ENCODE peak calls at places on chromosomes 7 and 10, in four cellular contexts. One of them, this sample, is unnamed.

GRCh38 chr7:89771003-89771636 is 383.1 kb upstream of the STEAP1 start:
- DNase-seq in heart right ventricle: no peak
- DNase-seq in thyroid gland: no peak
- DNase-seq in heart left ventricle: no peak
- DNase-seq in this sample: no peak

GRCh38 chr7:56097700-56098099 is 4.9 kb upstream of the PHKG1 start:
- DNase-seq in heart right ventricle: peak; percentile 29
- DNase-seq in thyroid gland: peak; percentile 56
- DNase-seq in heart left ventricle: peak; percentile 66
- DNase-seq in this sample: no peak

GRCh38 chr10:68208424-68209042 is 23.4 kb downstream of the ATOH7 start:
- DNase-seq in heart right ventricle: peak; percentile 10
- DNase-seq in thyroid gland: peak; percentile 23
- DNase-seq in heart left ventricle: no peak
- DNase-seq in this sample: peak; percentile 71

GRCh38 chr10:118342638-118343020 is 505 bp upstream of the FAM204A start:
- DNase-seq in heart right ventricle: no peak
- DNase-seq in thyroid gland: peak; percentile 2
- DNase-seq in heart left ventricle: no peak
- DNase-seq in this sample: no peak

GRCh38 chr10:12400266-12400931 is 51.1 kb downstream of the CAMK1D start:
- DNase-seq in heart right ventricle: no peak
- DNase-seq in thyroid gland: peak; percentile 55
- DNase-seq in heart left ventricle: no peak
- DNase-seq in this sample: no peak

GRCh38 chr7:21771261-21771660 is 174.4 kb downstream of the CDCA7L start:
- DNase-seq in heart right ventricle: no peak
- DNase-seq in thyroid gland: no peak
- DNase-seq in heart left ventricle: no peak
- DNase-seq in this sample: no peak

GRCh38 chr10:112999102-112999501 is 49.1 kb downstream of the TCF7L2 start:
- DNase-seq in heart right ventricle: no peak
- DNase-seq in thyroid gland: no peak
- DNase-seq in heart left ventricle: no peak
- DNase-seq in this sample: no peak

GRCh38 chr7:128281605-128282380 is 40.7 kb downstream of the LEP start:
- DNase-seq in heart right ventricle: no peak
- DNase-seq in thyroid gland: no peak
- DNase-seq in heart left ventricle: no peak
- DNase-seq in this sample: no peak

GRCh38 chr10:120039826-120040225 is 147.3 kb downstream of the SEC23IP start:
- DNase-seq in heart right ventricle: no peak
- DNase-seq in thyroid gland: no peak
- DNase-seq in heart left ventricle: no peak
- DNase-seq in this sample: no peak

GRCh38 chr7:29146082-29146706 is at the start of gene CPVL:
- DNase-seq in heart right ventricle: peak; percentile 69
- DNase-seq in thyroid gland: peak; percentile 88
- DNase-seq in heart left ventricle: peak; percentile 88
- DNase-seq in this sample: peak; percentile 53

GRCh38 chr10:121823993-121824463 is 103.8 kb downstream of the ATE1 start:
- DNase-seq in heart right ventricle: no peak
- DNase-seq in thyroid gland: no peak
- DNase-seq in heart left ventricle: no peak
- DNase-seq in this sample: no peak

GRCh38 chr10:22637491-22637890 is 76.9 kb downstream of the PIP4K2A start:
- DNase-seq in heart right ventricle: no peak
- DNase-seq in thyroid gland: no peak
- DNase-seq in heart left ventricle: no peak
- DNase-seq in this sample: no peak

GRCh38 chr7:31938650-31939049 is 131.6 kb downstream of the PDE1C start:
- DNase-seq in heart right ventricle: no peak
- DNase-seq in thyroid gland: no peak
- DNase-seq in heart left ventricle: no peak
- DNase-seq in this sample: no peak

GRCh38 chr10:132885451-132886210 is 56.7 kb downstream of the CFAP46 start:
- DNase-seq in heart right ventricle: no peak
- DNase-seq in thyroid gland: no peak
- DNase-seq in heart left ventricle: no peak
- DNase-seq in this sample: peak; percentile 6

GRCh38 chr7:138388673-138389491 is 71.2 kb upstream of the TRIM24 start:
- DNase-seq in heart right ventricle: no peak
- DNase-seq in thyroid gland: no peak
- DNase-seq in heart left ventricle: no peak
- DNase-seq in this sample: no peak

GRCh38 chr10:55742487-55742886 is 618.6 kb downstream of the ZWINT start:
- DNase-seq in heart right ventricle: no peak
- DNase-seq in thyroid gland: no peak
- DNase-seq in heart left ventricle: no peak
- DNase-seq in this sample: no peak

GRCh38 chr7:1227071-1227804 is 5.4 kb upstream of the UNCX start:
- DNase-seq in heart right ventricle: no peak
- DNase-seq in thyroid gland: no peak
- DNase-seq in heart left ventricle: no peak
- DNase-seq in this sample: no peak

GRCh38 chr7:85719981-85720963 is 533.4 kb upstream of the SEMA3D start:
- DNase-seq in heart right ventricle: no peak
- DNase-seq in thyroid gland: no peak
- DNase-seq in heart left ventricle: no peak
- DNase-seq in this sample: no peak

DNA sequence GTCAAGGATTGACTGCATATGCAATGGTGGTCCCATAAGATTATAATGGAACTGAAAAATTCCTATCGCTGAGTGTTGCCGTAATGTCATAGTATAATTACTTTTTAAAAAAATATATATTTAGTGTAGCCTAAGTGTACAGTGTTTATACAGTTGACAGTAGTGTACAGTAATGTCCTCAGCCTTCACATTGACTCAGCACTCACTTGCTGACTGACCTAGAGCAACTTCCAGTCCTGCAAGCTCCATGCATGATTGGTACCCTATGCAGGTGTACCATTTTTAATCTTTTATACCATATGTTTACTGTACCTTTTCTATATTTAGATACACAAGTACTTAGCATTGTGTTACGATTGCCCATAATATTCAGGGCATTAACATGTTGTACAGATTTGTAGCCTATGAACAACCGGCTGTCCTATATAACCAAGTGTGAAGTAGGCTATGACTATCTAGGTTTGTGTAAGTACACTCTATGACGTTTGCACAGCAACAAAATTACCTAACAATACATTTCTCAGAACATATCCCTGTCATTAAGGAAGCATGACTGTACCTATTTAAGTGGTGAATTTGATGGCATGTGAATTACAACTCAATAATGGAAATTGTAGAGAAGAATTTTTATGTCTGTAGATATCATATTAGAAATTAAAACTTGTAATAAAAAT is 40.9 kb downstream of the CCNY start:
- DNase-seq in heart right ventricle: no peak
- DNase-seq in thyroid gland: no peak
- DNase-seq in heart left ventricle: no peak
- DNase-seq in this sample: no peak
- H3K4me1 ChIP-seq in heart right ventricle: peaks cover 97% of the 10 kb centered on the region
- H3K4me1 ChIP-seq in thyroid gland: peaks cover 36% of the 10 kb centered on the region
- H3K4me1 ChIP-seq in heart left ventricle: peaks cover 76% of the 10 kb centered on the region
- H3K4me1 ChIP-seq in this sample: peaks cover 30% of the 10 kb centered on the region

DNA sequence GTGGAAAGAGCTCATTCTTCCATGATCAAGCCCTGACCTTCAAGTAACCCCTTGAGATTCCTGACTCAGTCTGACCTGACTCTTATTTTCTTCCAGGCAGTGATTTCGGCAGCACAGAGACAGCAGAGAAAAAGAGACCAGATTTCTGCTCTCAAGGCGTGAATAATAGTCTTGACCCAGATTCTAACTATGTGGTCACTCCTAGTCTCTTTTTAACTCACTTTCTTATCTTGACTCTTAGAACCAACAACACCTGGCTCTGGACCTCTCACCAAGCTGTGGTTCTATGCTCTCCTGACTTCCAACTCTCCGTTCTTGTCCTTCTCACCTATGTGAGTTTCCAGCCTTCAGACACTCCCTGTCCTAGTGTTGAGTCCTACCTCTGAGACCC is 36.9 kb upstream of the KDM7A start:
- DNase-seq in heart right ventricle: no peak
- DNase-seq in thyroid gland: no peak
- DNase-seq in heart left ventricle: no peak
- DNase-seq in this sample: no peak
- H3K4me1 ChIP-seq in heart right ventricle: no peaks in the 10 kb centered on the region
- H3K4me1 ChIP-seq in thyroid gland: peaks cover 20% of the 10 kb centered on the region
- H3K4me1 ChIP-seq in heart left ventricle: no peaks in the 10 kb centered on the region
- H3K4me1 ChIP-seq in this sample: peaks cover 7% of the 10 kb centered on the region

GRCh38 chr10:59873924-59874323 is 32.4 kb downstream of the CCDC6 start:
- DNase-seq in heart right ventricle: no peak
- DNase-seq in thyroid gland: no peak
- DNase-seq in heart left ventricle: no peak
- DNase-seq in this sample: no peak
- H3K4me1 ChIP-seq in heart right ventricle: peaks cover 42% of the 10 kb centered on the region
- H3K4me1 ChIP-seq in thyroid gland: peaks cover 40% of the 10 kb centered on the region
- H3K4me1 ChIP-seq in heart left ventricle: peaks cover 48% of the 10 kb centered on the region
- H3K4me1 ChIP-seq in this sample: peaks cover 67% of the 10 kb centered on the region

GRCh38 chr7:51308738-51309102 is 7.9 kb downstream of the COBL start:
- DNase-seq in heart right ventricle: no peak
- DNase-seq in thyroid gland: no peak
- DNase-seq in heart left ventricle: no peak
- DNase-seq in this sample: no peak
- H3K4me1 ChIP-seq in heart right ventricle: peaks cover 34% of the 10 kb centered on the region
- H3K4me1 ChIP-seq in thyroid gland: peaks cover 15% of the 10 kb centered on the region
- H3K4me1 ChIP-seq in heart left ventricle: peaks cover 22% of the 10 kb centered on the region
- H3K4me1 ChIP-seq in this sample: no peaks in the 10 kb centered on the region

GRCh38 chr10:74929197-74929596 is 102.8 kb downstream of the KAT6B start:
- DNase-seq in heart right ventricle: no peak
- DNase-seq in thyroid gland: no peak
- DNase-seq in heart left ventricle: no peak
- DNase-seq in this sample: no peak
- H3K4me1 ChIP-seq in heart right ventricle: peaks cover 81% of the 10 kb centered on the region
- H3K4me1 ChIP-seq in thyroid gland: peaks cover 65% of the 10 kb centered on the region
- H3K4me1 ChIP-seq in heart left ventricle: peaks cover 77% of the 10 kb centered on the region
- H3K4me1 ChIP-seq in this sample: peaks cover 36% of the 10 kb centered on the region

DNA sequence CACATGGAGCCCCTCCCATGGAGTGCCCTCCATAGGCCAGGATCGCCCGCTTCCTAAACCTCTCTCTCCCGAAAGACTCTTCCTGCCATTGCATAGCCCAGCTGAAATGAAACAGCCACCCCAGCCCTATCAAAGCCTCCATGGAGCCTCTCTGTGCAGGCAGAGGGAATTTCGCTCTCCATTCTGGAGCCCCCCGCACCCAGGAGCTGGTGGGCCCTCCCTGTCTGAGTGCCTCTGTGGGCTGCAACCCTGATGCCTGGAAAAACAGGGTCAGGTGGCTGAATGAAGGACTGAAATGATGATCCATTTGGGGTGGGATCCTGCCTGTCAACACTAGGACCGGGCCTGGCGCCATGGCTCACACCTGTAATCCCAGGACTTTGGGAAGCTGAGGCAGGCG is 106.4 kb downstream of the FAM53B start:
- DNase-seq in heart right ventricle: no peak
- DNase-seq in thyroid gland: no peak
- DNase-seq in heart left ventricle: no peak
- DNase-seq in this sample: no peak
- H3K4me1 ChIP-seq in heart right ventricle: peaks cover 70% of the 10 kb centered on the region
- H3K4me1 ChIP-seq in thyroid gland: peaks cover 50% of the 10 kb centered on the region
- H3K4me1 ChIP-seq in heart left ventricle: peaks cover 69% of the 10 kb centered on the region
- H3K4me1 ChIP-seq in this sample: peaks cover 9% of the 10 kb centered on the region

GRCh38 chr7:80830000-80830399 is 88.9 kb downstream of the SEMA3C start:
- DNase-seq in heart right ventricle: no peak
- DNase-seq in thyroid gland: no peak
- DNase-seq in heart left ventricle: no peak
- DNase-seq in this sample: no peak
- H3K4me1 ChIP-seq in heart right ventricle: peaks cover 16% of the 10 kb centered on the region
- H3K4me1 ChIP-seq in thyroid gland: peaks cover 6% of the 10 kb centered on the region
- H3K4me1 ChIP-seq in heart left ventricle: peaks cover 51% of the 10 kb centered on the region
- H3K4me1 ChIP-seq in this sample: peaks cover 11% of the 10 kb centered on the region

GRCh38 chr10:29032229-29032628 is 256.6 kb upstream of the LYZL1 start:
- DNase-seq in heart right ventricle: no peak
- DNase-seq in thyroid gland: no peak
- DNase-seq in heart left ventricle: no peak
- DNase-seq in this sample: no peak
- H3K4me1 ChIP-seq in heart right ventricle: no peaks in the 10 kb centered on the region
- H3K4me1 ChIP-seq in thyroid gland: no peaks in the 10 kb centered on the region
- H3K4me1 ChIP-seq in heart left ventricle: no peaks in the 10 kb centered on the region
- H3K4me1 ChIP-seq in this sample: no peaks in the 10 kb centered on the region

DNA sequence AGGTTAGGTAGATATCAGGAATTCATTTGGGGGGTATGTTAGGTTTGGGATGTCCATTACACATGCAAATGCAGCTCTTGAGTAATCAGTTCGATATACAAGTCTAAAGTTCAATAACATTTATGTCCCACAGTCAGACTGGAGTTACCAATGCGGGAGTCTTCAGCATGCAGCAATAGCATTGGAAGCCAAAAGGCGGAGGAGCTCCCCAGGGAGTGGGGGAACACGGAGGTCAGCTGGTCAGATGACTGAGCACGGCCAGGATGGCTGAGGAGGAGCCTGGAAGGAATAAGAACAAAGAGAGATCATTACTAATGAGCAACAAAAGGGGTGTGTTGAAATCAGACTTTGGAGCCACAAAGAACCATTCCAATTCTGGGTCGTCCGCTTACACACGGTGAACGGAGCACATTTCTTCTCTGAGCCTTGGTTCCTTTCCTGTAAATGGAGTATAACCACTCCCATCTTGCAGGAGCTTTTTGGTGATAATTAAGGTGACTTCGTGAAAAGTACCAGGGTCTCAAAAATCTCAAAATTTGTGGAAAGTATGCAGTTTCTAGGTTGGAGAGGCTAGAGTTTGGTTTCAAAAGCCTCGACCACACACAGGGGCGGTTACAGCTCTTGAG is 472 bp upstream of the ZNF22 start:
- DNase-seq in heart right ventricle: peak; percentile 92
- DNase-seq in thyroid gland: peak; percentile 39
- DNase-seq in heart left ventricle: peak; percentile 89
- DNase-seq in this sample: peak; percentile 52
- H3K4me1 ChIP-seq in heart right ventricle: peaks cover 80% of the 10 kb centered on the region
- H3K4me1 ChIP-seq in thyroid gland: peaks cover 58% of the 10 kb centered on the region
- H3K4me1 ChIP-seq in heart left ventricle: peaks cover 72% of the 10 kb centered on the region
- H3K4me1 ChIP-seq in this sample: peaks cover 25% of the 10 kb centered on the region

This sample was measured in transverse colon.